ENCODE peak calls at places on chromosomes 5 and 9, in seven cellular contexts. B is spleen, T is adrenal gland, R is fibroblast of pulmonary artery, X is dorsolateral prefrontal cortex, N is gastrocnemius medialis, S is cardiac fibroblast. V is an unnamed sample.

GRCh38 chr9:98609646-98610045 is 99.1 kb downstream of the GABBR2 start:
- DNase-seq in B (peak), T (no peak), R (no peak), X (no peak), N (no peak), S (no peak), V (no peak)

GRCh38 chr5:168005093-168005492 is 286.4 kb upstream of the WWC1 start:
- DNase-seq in B (no peak), T (no peak), R (no peak), X (no peak), N (no peak), S (no peak), V (no peak)

GRCh38 chr5:170302729-170303501 is 5.3 kb upstream of the LCP2 start:
- DNase-seq in B (peak), T (peak), R (peak), X (no peak), N (no peak), S (peak), V (no peak)

GRCh38 chr9:27033815-27034403 is 28.4 kb upstream of the LRRC19 start:
- DNase-seq in B (no peak), T (peak), R (peak), X (no peak), N (peak), S (peak), V (peak)

GRCh38 chr5:1420211-1421195 is 24.7 kb downstream of the SLC6A3 start:
- DNase-seq in B (peak), T (no peak), R (no peak), X (peak), N (no peak), S (no peak), V (no peak)

GRCh38 chr9:69647804-69648203 is 24.4 kb downstream of the APBA1 start:
- DNase-seq in B (no peak), T (no peak), R (no peak), X (no peak), N (no peak), S (no peak), V (no peak)

GRCh38 chr9:33125441-33125840 is 41.7 kb downstream of the B4GALT1 start:
- DNase-seq in B (peak), T (no peak), R (no peak), X (no peak), N (no peak), S (no peak), V (no peak)

GRCh38 chr9:37486616-37487544 is 1.1 kb downstream of the POLR1E start:
- DNase-seq in B (no peak), T (peak), R (peak), X (no peak), N (no peak), S (peak), V (peak)

GRCh38 chr5:130268489-130268888 is 364.2 kb downstream of the CHSY3 start:
- DNase-seq in B (no peak), T (no peak), R (no peak), X (no peak), N (no peak), S (no peak), V (no peak)

GRCh38 chr5:39661026-39661779 is 236.4 kb upstream of the DAB2 start:
- DNase-seq in B (no peak), T (no peak), R (peak), X (no peak), N (no peak), S (no peak), V (peak)

GRCh38 chr9:116721944-116722343 is 34.8 kb downstream of the TRIM32 start:
- DNase-seq in B (no peak), T (no peak), R (no peak), X (no peak), N (no peak), S (no peak), V (no peak)

GRCh38 chr9:136438909-136439549 is 616 bp downstream of the INPP5E start:
- DNase-seq in B (peak), T (peak), R (peak), X (peak), N (no peak), S (peak), V (peak)

GRCh38 chr5:122770479-122770878 is 4.4 kb upstream of the SNX2 start:
- DNase-seq in B (no peak), T (no peak), R (peak), X (no peak), N (no peak), S (peak), V (no peak)

GRCh38 chr5:172667786-172668735 is 27.0 kb downstream of the NEURL1B start:
- DNase-seq in B (no peak), T (no peak), R (no peak), X (no peak), N (no peak), S (peak), V (no peak)

GRCh38 chr5:109281136-109281690 is 128.6 kb downstream of the PJA2 start:
- DNase-seq in B (no peak), T (no peak), R (no peak), X (no peak), N (no peak), S (no peak), V (no peak)

GRCh38 chr5:74641778-74642542 is 1.4 kb upstream of the ENC1 start:
- DNase-seq in B (peak), T (peak), R (peak), X (peak), N (peak), S (peak), V (peak)

GRCh38 chr5:6755519-6755918 is 42.3 kb downstream of the TENT4A start:
- DNase-seq in B (peak), T (no peak), R (no peak), X (no peak), N (no peak), S (no peak), V (no peak)

GRCh38 chr9:16245756-16246440 is 624.6 kb downstream of the BNC2 start:
- DNase-seq in B (no peak), T (no peak), R (peak), X (no peak), N (no peak), S (peak), V (no peak)

GRCh38 chr5:163894645-163895044 is 389.2 kb downstream of the MAT2B start:
- DNase-seq in B (no peak), T (no peak), R (peak), X (no peak), N (no peak), S (peak), V (peak)

GRCh38 chr5:141100243-141100805 is at the start of gene PCDHB3:
- DNase-seq in B (no peak), T (peak), R (peak), X (no peak), N (no peak), S (no peak), V (peak)

GRCh38 chr5:41747291-41747690 is 122.9 kb downstream of the OXCT1 start:
- DNase-seq in B (no peak), T (peak), R (peak), X (no peak), N (no peak), S (peak), V (peak)

GRCh38 chr9:18936094-18936871 is 96.7 kb downstream of the SAXO1 start:
- DNase-seq in B (no peak), T (no peak), R (no peak), X (no peak), N (no peak), S (no peak), V (no peak)

GRCh38 chr5:55345327-55345726 is 37.5 kb downstream of the MTREX start:
- DNase-seq in B (no peak), T (no peak), R (no peak), X (no peak), N (no peak), S (no peak), V (no peak)

GRCh38 chr9:121944741-121945191 is 148.3 kb downstream of the TTLL11 start:
- DNase-seq in B (no peak), T (no peak), R (peak), X (no peak), N (no peak), S (peak), V (peak)

GRCh38 chr9:134707731-134708671 is 66.4 kb downstream of the COL5A1 start:
- DNase-seq in B (no peak), T (no peak), R (no peak), X (no peak), N (no peak), S (no peak), V (no peak)

GRCh38 chr9:128635266-128636023 is 21.2 kb downstream of the DYNC2I2 start:
- DNase-seq in B (peak), T (peak), R (peak), X (peak), N (peak), S (peak), V (peak)
- H3K4me3 ChIP-seq in B (no peak), T (no peak), R (no peak), X (no peak), N (no peak), S (no peak), V (no peak)

DNA sequence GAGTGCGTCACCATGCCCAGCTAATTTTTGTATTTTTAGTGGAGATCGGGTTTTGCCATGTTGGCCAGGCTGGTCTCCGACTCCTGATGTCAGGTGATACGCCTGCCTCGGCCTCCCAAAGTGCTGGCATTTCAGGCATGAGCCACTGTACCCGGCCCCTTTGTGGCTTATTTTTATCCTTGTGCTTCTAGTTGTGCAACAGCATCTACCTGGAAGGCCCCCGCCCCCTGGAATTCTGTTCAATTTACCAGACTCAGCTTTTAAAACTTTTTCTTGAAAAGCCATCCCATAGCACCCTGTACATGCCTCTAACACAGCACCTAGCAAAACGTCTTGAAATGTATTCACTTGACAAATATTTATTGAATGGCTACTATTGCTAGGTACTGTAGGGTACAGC is 9.7 kb upstream of the GPBP1 start:
- DNase-seq in B (no peak), T (no peak), R (no peak), X (no peak), N (no peak), S (no peak), V (no peak)
- TF ChIP-seq CTCF in B (no peak), T (no peak), R (no peak), X (no peak), N (no peak), S (no peak), V (no peak)

GRCh38 chr5:158884827-158885512 is 214.7 kb downstream of the EBF1 start:
- DNase-seq in B (no peak), T (no peak), R (no peak), X (no peak), N (no peak), S (no peak), V (no peak)
- H3K4me3 ChIP-seq in B (no peak), T (no peak), R (no peak), X (no peak), N (no peak), S (no peak), V (no peak)

GRCh38 chr5:160646033-160646432 is 206.0 kb downstream of the ATP10B start:
- DNase-seq in B (no peak), T (no peak), R (no peak), X (no peak), N (no peak), S (no peak), V (no peak)

GRCh38 chr5:160643588-160643987 is 208.4 kb downstream of the ATP10B start:
- DNase-seq in B (no peak), T (no peak), R (no peak), X (no peak), N (no peak), S (no peak), V (no peak)

GRCh38 chr5:160651682-160652645 is 200.0 kb downstream of the ATP10B start:
- DNase-seq in B (no peak), T (no peak), R (no peak), X (no peak), N (no peak), S (no peak), V (no peak)

GRCh38 chr5:160649304-160649703 is 202.7 kb downstream of the ATP10B start:
- DNase-seq in B (no peak), T (no peak), R (no peak), X (no peak), N (no peak), S (no peak), V (no peak)
- TF ChIP-seq CTCF in B (no peak), T (peak), R (no peak), X (no peak), N (no peak), S (no peak), V (no peak)

GRCh38 chr9:94860678-94861588 is 134.4 kb downstream of the AOPEP start:
- DNase-seq in B (peak), T (no peak), R (no peak), X (no peak), N (no peak), S (peak), V (peak)
- H3K4me3 ChIP-seq in B (no peak), T (no peak), R (no peak), X (no peak), N (no peak), S (no peak), V (no peak)